ENCODE peak calls at places on chromosomes 5 and 9, in seven cellular contexts. F is A549, Z is fibroblast of pulmonary artery, K is lower lobe of right lung, S is psoas muscle, D is GM06990, R is brain microvascular endothelial cell. C is an unnamed sample.

GRCh38 chr5:116759860-116760644 is 185.4 kb upstream of the SEMA6A start:
- DNase-seq in F (no peak), Z (no peak), K (no peak), S (peak), D (no peak), R (peak), C (no peak)

GRCh38 chr9:133115604-133116345 is 5.3 kb downstream of the RALGDS start:
- DNase-seq in F (no peak), Z (no peak), K (peak), S (peak), D (peak), R (peak), C (no peak)

GRCh38 chr9:114250235-114250568 is 72.7 kb upstream of the ORM1 start:
- DNase-seq in F (no peak), Z (peak), K (peak), S (peak), D (no peak), R (peak), C (peak)

GRCh38 chr5:89105836-89106235 is 222.9 kb upstream of the MEF2C start:
- DNase-seq in F (no peak), Z (no peak), K (no peak), S (no peak), D (no peak), R (peak), C (no peak)

GRCh38 chr5:160325716-160326115 is 13.4 kb upstream of the CCNJL start:
- DNase-seq in F (no peak), Z (no peak), K (no peak), S (no peak), D (no peak), R (no peak), C (no peak)

GRCh38 chr5:63760965-63761364 is 201.3 kb downstream of the HTR1A start:
- DNase-seq in F (no peak), Z (no peak), K (no peak), S (no peak), D (no peak), R (no peak), C (no peak)

GRCh38 chr5:122756263-122756911 is 18.5 kb upstream of the SNX2 start:
- DNase-seq in F (no peak), Z (peak), K (no peak), S (no peak), D (peak), R (peak), C (peak)

GRCh38 chr9:106025449-106025848 is 331.1 kb downstream of the TMEM38B start:
- DNase-seq in F (peak), Z (no peak), K (no peak), S (peak), D (no peak), R (no peak), C (no peak)

GRCh38 chr5:151740336-151740942 is 18.0 kb downstream of the ATOX1 start:
- DNase-seq in F (peak), Z (peak), K (no peak), S (peak), D (no peak), R (peak), C (peak)

GRCh38 chr9:4106744-4107143 is 193.1 kb downstream of the GLIS3 start:
- DNase-seq in F (no peak), Z (peak), K (no peak), S (no peak), D (no peak), R (no peak), C (no peak)

GRCh38 chr5:56588636-56589485 is 226.5 kb upstream of the MAP3K1 start:
- DNase-seq in F (no peak), Z (no peak), K (peak), S (peak), D (peak), R (no peak), C (no peak)

GRCh38 chr9:71758277-71758676 is 10.0 kb downstream of the CEMIP2 start:
- DNase-seq in F (no peak), Z (no peak), K (no peak), S (no peak), D (no peak), R (no peak), C (no peak)

GRCh38 chr9:15191358-15191757 is 115.7 kb downstream of the TTC39B start:
- DNase-seq in F (no peak), Z (no peak), K (no peak), S (no peak), D (no peak), R (no peak), C (no peak)

GRCh38 chr9:74025402-74025894 is 471.7 kb upstream of the RORB start:
- DNase-seq in F (peak), Z (peak), K (no peak), S (no peak), D (no peak), R (no peak), C (peak)

GRCh38 chr5:134053314-134053839 is 48.6 kb upstream of the VDAC1 start:
- DNase-seq in F (no peak), Z (peak), K (no peak), S (no peak), D (no peak), R (no peak), C (no peak)

GRCh38 chr5:134051305-134051704 is 46.5 kb upstream of the VDAC1 start:
- DNase-seq in F (no peak), Z (peak), K (no peak), S (no peak), D (no peak), R (no peak), C (no peak)

GRCh38 chr5:134048864-134049263 is 44.1 kb upstream of the VDAC1 start:
- DNase-seq in F (no peak), Z (no peak), K (no peak), S (no peak), D (no peak), R (no peak), C (no peak)

GRCh38 chr5:134055015-134055414 is 50.2 kb upstream of the VDAC1 start:
- DNase-seq in F (no peak), Z (no peak), K (no peak), S (no peak), D (no peak), R (no peak), C (no peak)

GRCh38 chr5:134053840-134054338 is 49.1 kb upstream of the VDAC1 start:
- DNase-seq in F (no peak), Z (peak), K (no peak), S (no peak), D (no peak), R (no peak), C (no peak)
- H3K4me3 ChIP-seq in F (no peak), Z (no peak), K (no peak), S (no peak), D (no peak), R (no peak), C (no peak)

GRCh38 chr5:32147959-32148358 is 26.2 kb downstream of the GOLPH3 start:
- DNase-seq in F (no peak), Z (no peak), K (no peak), S (no peak), D (no peak), R (no peak), C (no peak)
- H3K4me3 ChIP-seq in F (no peak), Z (no peak), K (no peak), S (no peak), D (no peak), R (no peak), C (no peak)

GRCh38 chr5:126757713-126758357 is 19.1 kb upstream of the LMNB1 start:
- DNase-seq in F (no peak), Z (no peak), K (no peak), S (no peak), D (no peak), R (no peak), C (no peak)
- H3K4me3 ChIP-seq in F (no peak), Z (no peak), K (no peak), S (no peak), D (no peak), R (no peak), C (no peak)

GRCh38 chr5:4924581-4924980 is 215.5 kb upstream of the ADAMTS16 start:
- DNase-seq in F (no peak), Z (no peak), K (no peak), S (no peak), D (no peak), R (peak), C (no peak)

GRCh38 chr5:4921929-4922328 is 218.2 kb upstream of the ADAMTS16 start:
- DNase-seq in F (no peak), Z (no peak), K (no peak), S (no peak), D (no peak), R (no peak), C (no peak)
- H3K4me3 ChIP-seq in F (no peak), Z (no peak), K (no peak), S (no peak), D (no peak), R (no peak), C (no peak)

GRCh38 chr5:158922816-158923215 is 176.9 kb downstream of the EBF1 start:
- DNase-seq in F (no peak), Z (no peak), K (no peak), S (no peak), D (no peak), R (no peak), C (no peak)

GRCh38 chr5:158922263-158922592 is 177.5 kb downstream of the EBF1 start:
- DNase-seq in F (no peak), Z (no peak), K (no peak), S (no peak), D (no peak), R (no peak), C (no peak)

GRCh38 chr5:158921441-158922262 is 178.1 kb downstream of the EBF1 start:
- DNase-seq in F (no peak), Z (no peak), K (no peak), S (no peak), D (peak), R (no peak), C (no peak)

GRCh38 chr5:158925314-158925713 is 174.4 kb downstream of the EBF1 start:
- DNase-seq in F (no peak), Z (no peak), K (no peak), S (no peak), D (no peak), R (no peak), C (no peak)

GRCh38 chr5:158923799-158924551 is 175.7 kb downstream of the EBF1 start:
- DNase-seq in F (no peak), Z (no peak), K (no peak), S (no peak), D (no peak), R (no peak), C (no peak)
- H3K4me3 ChIP-seq in F (no peak), Z (no peak), K (no peak), S (no peak), D (no peak), R (no peak), C (no peak)

DNA sequence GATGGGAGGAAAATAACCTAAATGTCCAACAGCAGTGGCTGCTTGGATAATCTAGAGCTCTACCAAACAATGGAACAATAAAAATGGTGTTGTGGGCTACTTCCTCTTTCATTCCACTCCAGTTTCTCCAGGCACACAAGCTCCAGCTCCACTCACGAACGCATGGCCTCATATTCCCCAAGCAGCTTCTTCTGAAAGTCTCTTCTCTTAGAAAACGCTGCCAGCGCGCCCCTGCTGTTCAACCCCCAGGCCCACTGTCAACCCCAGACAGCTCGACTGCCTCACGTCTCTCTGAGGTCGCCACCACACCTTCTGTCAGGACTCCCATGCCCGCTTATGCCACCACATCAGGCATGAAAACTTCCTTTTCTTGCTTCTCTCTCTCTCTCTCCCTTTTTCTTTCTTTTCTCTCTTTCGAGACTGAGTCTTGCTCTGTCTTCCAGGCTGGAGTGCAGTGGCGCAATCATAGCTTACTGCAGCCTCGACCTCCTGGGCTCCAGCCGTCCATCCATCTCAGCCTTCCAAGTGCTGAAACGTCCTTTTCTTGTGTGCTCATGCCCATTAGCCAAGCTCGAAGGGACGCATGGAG is 16.2 kb downstream of the OR2V2 start:
- DNase-seq in F (peak), Z (no peak), K (no peak), S (no peak), D (peak), R (no peak), C (no peak)
- H3K4me3 ChIP-seq in F (no peak), Z (no peak), K (no peak), S (no peak), D (peak), R (peak), C (no peak)

GRCh38 chr9:676780-677458 is 164.6 kb upstream of the DMRT1 start:
- DNase-seq in F (no peak), Z (no peak), K (no peak), S (no peak), D (no peak), R (no peak), C (no peak)
- H3K4me3 ChIP-seq in F (peak), Z (no peak), K (peak), S (peak), D (no peak), R (no peak), C (peak)

DNA sequence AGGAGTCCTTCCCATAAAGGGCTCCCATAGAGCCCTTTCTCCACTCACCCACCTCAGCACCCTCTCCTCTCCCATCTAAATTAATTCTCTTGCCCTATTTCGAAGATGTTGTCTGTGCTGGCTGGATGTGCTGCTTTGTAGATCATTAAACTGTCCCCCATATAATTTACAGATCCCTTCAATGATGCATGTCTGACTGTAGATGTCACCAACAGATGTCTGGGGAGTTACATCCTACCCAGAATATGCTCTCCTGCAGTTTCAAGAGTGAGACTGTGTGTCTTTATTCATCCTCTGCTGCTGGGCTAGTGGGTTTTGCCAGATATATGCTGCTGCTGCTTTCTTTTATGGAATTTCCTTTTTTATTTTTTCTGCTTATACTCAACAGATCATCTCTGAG is 351.2 kb downstream of the MLLT3 start:
- DNase-seq in F (no peak), Z (no peak), K (no peak), S (no peak), D (no peak), R (no peak), C (no peak)
- H3K4me3 ChIP-seq in F (no peak), Z (no peak), K (no peak), S (no peak), D (no peak), R (no peak), C (no peak)

C was measured in MG63.